ENCODE peak calls at places on chromosomes 16 and 17, in eight cellular contexts. O is Daoy; G is HuH-7; Z is activated CD8-positive, alpha-beta T cell treated with anti-CD3 and anti-CD28 coated beads for 36 hours; Y is Right ventricle myocardium superior; S is osteocyte; J is NCI-H446; R is brain microvascular endothelial cell. L is an unnamed sample.

GRCh38 chr17:12078791-12079190 is 58.1 kb downstream of the MAP2K4 start:
- DNase-seq in Y (no peak), R (peak; percentile 76), O (peak; percentile 72), G (no peak), S (no peak), J (no peak), Z (no peak), L (no peak)

GRCh38 chr17:27733771-27734170 is 66.6 kb downstream of the NOS2 start:
- DNase-seq in R (no peak), S (no peak), O (peak; percentile 16), Z (no peak), Y (no peak), J (no peak), G (no peak), L (no peak)

GRCh38 chr16:12682441-12682840 is 121.2 kb downstream of the CPPED1 start:
- DNase-seq in Z (no peak), Y (no peak), J (no peak), S (peak; percentile 57), G (no peak), O (no peak), R (no peak), L (no peak)

GRCh38 chr17:75783069-75783783 is 1.4 kb upstream of the UNK start:
- DNase-seq in R (peak; percentile 41), Y (no peak), J (peak; percentile 38), S (no peak), G (no peak), Z (no peak), O (no peak), L (no peak)

GRCh38 chr17:2390199-2390880 is 10.5 kb downstream of the MNT start:
- DNase-seq in O (no peak), Y (no peak), R (no peak), J (no peak), S (no peak), Z (no peak), G (no peak), L (no peak)

GRCh38 chr16:24116989-24117388 is 139.1 kb upstream of the CACNG3 start:
- DNase-seq in J (no peak), S (no peak), R (no peak), Y (no peak), O (peak; percentile 36), G (no peak), Z (no peak), L (peak; percentile 62)

GRCh38 chr17:17280613-17281549 is at the start of gene COPS3:
- DNase-seq in J (peak; percentile 92), R (peak; percentile 97), S (peak; percentile 99), Z (peak; percentile 99), G (peak; percentile 91), O (peak; percentile 99), Y (peak; percentile 99), L (peak; percentile 98)

GRCh38 chr16:74650966-74651567 is 15.6 kb downstream of the RFWD3 start:
- DNase-seq in G (no peak), J (no peak), Y (no peak), R (no peak), Z (no peak), S (no peak), O (no peak), L (no peak)

GRCh38 chr17:21174719-21175118 is 39.2 kb downstream of the TMEM11 start:
- DNase-seq in Y (no peak), J (no peak), S (no peak), R (peak; percentile 20), Z (no peak), O (no peak), G (no peak), L (no peak)

GRCh38 chr17:72724375-72724774 is 368.1 kb downstream of the SLC39A11 start:
- DNase-seq in R (no peak), Z (no peak), S (no peak), J (no peak), O (peak; percentile 54), G (no peak), Y (no peak), L (no peak)

GRCh38 chr17:57305918-57306317 is 49.6 kb downstream of the MSI2 start:
- DNase-seq in S (no peak), G (no peak), Y (no peak), Z (no peak), J (no peak), O (no peak), R (peak; percentile 9), L (no peak)

GRCh38 chr16:12132290-12132689 is 155.8 kb downstream of the SNX29 start:
- DNase-seq in O (no peak), J (no peak), Z (no peak), G (no peak), Y (no peak), R (no peak), S (no peak), L (no peak)

GRCh38 chr17:83180264-83180995 is 101.0 kb downstream of the METRNL start:
- DNase-seq in O (no peak), G (no peak), R (no peak), Z (no peak), Y (no peak), S (peak; percentile 59), J (no peak), L (no peak)

GRCh38 chr17:38881600-38882191 is 11.8 kb downstream of the LASP1 start:
- DNase-seq in S (peak; percentile 93), Z (peak; percentile 85), G (no peak), R (peak; percentile 47), J (no peak), O (peak; percentile 51), Y (peak; percentile 83), L (peak; percentile 80)

GRCh38 chr16:2008631-2009301 is 855 bp downstream of the ZNF598 start:
- DNase-seq in R (no peak), Y (no peak), J (no peak), G (no peak), O (no peak), S (no peak), Z (peak; percentile 66), L (no peak)

GRCh38 chr16:73202176-73202729 is 154.3 kb upstream of the ZFHX3 start:
- DNase-seq in Y (no peak), O (peak; percentile 9), J (peak; percentile 28), R (peak; percentile 71), G (peak; percentile 48), S (peak; percentile 76), Z (no peak), L (no peak)

GRCh38 chr17:32634167-32634566 is 147.4 kb downstream of the CDK5R1 start:
- DNase-seq in S (no peak), G (no peak), Z (no peak), O (no peak), Y (no peak), R (no peak), J (no peak), L (no peak)

L was measured in retina.